ENCODE peak calls at places on chromosomes 1 and 21, in four cellular contexts. U, W, I and O are unnamed samples.

GRCh38 chr1:92441316-92442311 is 45.1 kb downstream of the GFI1 start:
- DNase-seq in U (no peak), I (no peak), W (peak), O (no peak)

GRCh38 chr1:190479537-190479936 is 1.9 kb upstream of the BRINP3 start:
- DNase-seq in W (no peak), I (no peak), U (no peak), O (no peak)

GRCh38 chr1:101137144-101138126 is 99.4 kb upstream of the S1PR1 start:
- DNase-seq in U (no peak), W (no peak), I (no peak), O (no peak)

GRCh38 chr1:68285046-68285445 is 52.7 kb upstream of the WLS start:
- DNase-seq in W (no peak), I (no peak), U (no peak), O (no peak)

GRCh38 chr1:204763773-204764427 is 78.4 kb upstream of the LRRN2 start:
- DNase-seq in U (peak), I (peak), W (peak), O (peak)

GRCh38 chr1:219582310-219582709 is 30.6 kb downstream of the ZC3H11B start:
- DNase-seq in I (no peak), W (no peak), U (no peak), O (no peak)

GRCh38 chr1:158285756-158286241 is 3.9 kb upstream of the CD1C start:
- DNase-seq in U (no peak), W (peak), I (peak), O (peak)

GRCh38 chr1:27887215-27888035 is 15.1 kb downstream of the THEMIS2 start:
- DNase-seq in W (no peak), U (no peak), I (no peak), O (no peak)

GRCh38 chr1:226711976-226712778 is 26.9 kb downstream of the ITPKB start:
- DNase-seq in W (no peak), I (no peak), U (no peak), O (no peak)

GRCh38 chr21:45309541-45310381 is 22.1 kb upstream of the POFUT2 start:
- DNase-seq in W (no peak), U (no peak), I (peak), O (no peak)

GRCh38 chr1:227942021-227942715 is 5.6 kb downstream of the WNT9A start:
- DNase-seq in W (no peak), I (no peak), U (no peak), O (no peak)

GRCh38 chr1:174013864-174014418 is 8.2 kb downstream of the RC3H1 start:
- DNase-seq in W (no peak), I (no peak), U (no peak), O (no peak)

GRCh38 chr1:207034998-207035397 is 2.4 kb upstream of the C1orf116 start:
- DNase-seq in W (no peak), U (no peak), I (no peak), O (no peak)

GRCh38 chr1:5226390-5226704 is 571.9 kb downstream of the AJAP1 start:
- DNase-seq in W (no peak), I (no peak), U (no peak), O (no peak)

GRCh38 chr1:164310166-164310565 is 248.8 kb upstream of the PBX1 start:
- DNase-seq in U (no peak), W (no peak), I (no peak), O (no peak)

GRCh38 chr1:66575739-66576138 is 41.8 kb downstream of the SGIP1 start:
- DNase-seq in U (peak), I (no peak), W (no peak), O (no peak)

GRCh38 chr1:217493290-217493689 is 137.6 kb downstream of the GPATCH2 start:
- DNase-seq in I (no peak), U (no peak), W (no peak), O (no peak)

GRCh38 chr1:59173721-59174120 is 123.2 kb upstream of the FGGY start:
- DNase-seq in U (peak), I (no peak), W (no peak), O (no peak)

GRCh38 chr1:198258491-198258890 is 101.7 kb downstream of the NEK7 start:
- DNase-seq in I (no peak), U (no peak), W (no peak), O (no peak)

GRCh38 chr1:115413621-115414020 is 75.6 kb upstream of the NGF start:
- DNase-seq in W (no peak), I (no peak), U (no peak), O (no peak)

GRCh38 chr1:54153548-54154439 is 994 bp upstream of the CDCP2 start:
- DNase-seq in W (peak), U (peak), I (peak), O (peak)

GRCh38 chr1:225572422-225572821 is 80.5 kb downstream of the ENAH start:
- DNase-seq in U (no peak), I (no peak), W (no peak), O (no peak)

GRCh38 chr21:14985306-14985705 is 79.5 kb downstream of the NRIP1 start:
- DNase-seq in U (no peak), W (no peak), I (no peak), O (no peak)

GRCh38 chr1:116401646-116402176 is 28.7 kb downstream of the ATP1A1 start:
- DNase-seq in I (no peak), U (no peak), W (no peak), O (no peak)

GRCh38 chr1:12472798-12473551 is 145.0 kb downstream of the DHRS3 start:
- DNase-seq in U (no peak), I (no peak), W (no peak), O (no peak)

GRCh38 chr1:46041551-46041950 is 90.9 kb downstream of the PIK3R3 start:
- DNase-seq in U (no peak), I (no peak), W (no peak), O (no peak)

GRCh38 chr1:6353948-6354658 is 39.5 kb downstream of the ACOT7 start:
- DNase-seq in I (peak), W (no peak), U (peak), O (peak)

GRCh38 chr1:182279724-182280506 is 111.7 kb downstream of the GLUL start:
- DNase-seq in I (peak), W (no peak), U (no peak), O (no peak)

GRCh38 chr1:145960468-145961108 is 2.8 kb upstream of the LIX1L start:
- DNase-seq in I (peak), U (peak), W (peak), O (peak)

GRCh38 chr1:52590275-52590674 is 11.9 kb upstream of the GPX7 start:
- DNase-seq in I (no peak), U (no peak), W (no peak), O (no peak)

GRCh38 chr21:37060296-37060695 is 12.6 kb downstream of the PIGP start:
- DNase-seq in U (no peak), I (no peak), W (no peak), O (peak)

GRCh38 chr21:22399717-22400520 is 1401.7 kb downstream of the NCAM2 start:
- DNase-seq in U (no peak), W (no peak), I (no peak), O (no peak)

GRCh38 chr1:41806472-41807155 is 112.1 kb downstream of the HIVEP3 start:
- DNase-seq in W (no peak), I (no peak), U (no peak), O (no peak)

GRCh38 chr1:206890125-206890637 is 7.1 kb upstream of the IL24 start:
- DNase-seq in I (no peak), W (peak), U (no peak), O (no peak)

GRCh38 chr1:85599076-85599491 is 18.5 kb downstream of the CCN1 start:
- DNase-seq in W (no peak), I (no peak), U (no peak), O (no peak)

GRCh38 chr1:179706339-179706941 is 36.7 kb upstream of the FAM163A start:
- DNase-seq in W (peak), I (peak), U (peak), O (peak)

GRCh38 chr1:6523566-6523965 is 30.7 kb downstream of the NOL9 start:
- DNase-seq in I (no peak), W (no peak), U (no peak), O (no peak)

GRCh38 chr1:56922070-56922469 is 43.7 kb downstream of the C8B start:
- DNase-seq in I (no peak), U (no peak), W (no peak), O (no peak)

GRCh38 chr21:42609806-42610205 is 43.6 kb upstream of the PDE9A start:
- DNase-seq in W (no peak), I (no peak), U (no peak), O (no peak)

GRCh38 chr1:31054349-31054748 is 11.2 kb downstream of the PUM1 start:
- DNase-seq in U (no peak), I (no peak), W (no peak), O (no peak)
- H3K27ac ChIP-seq in U (no peak), I (no peak), W (no peak), O (no peak)

GRCh38 chr1:203325004-203325417 is 19.7 kb downstream of the BTG2 start:
- DNase-seq in U (no peak), I (no peak), W (peak), O (no peak)
- H3K27ac ChIP-seq in U (peak), I (peak), W (no peak), O (peak)

GRCh38 chr1:161217831-161218230 is 2.7 kb downstream of the FCER1G start:
- DNase-seq in U (no peak), I (no peak), W (no peak), O (no peak)
- H3K27ac ChIP-seq in U (peak), I (peak), W (no peak), O (peak)

GRCh38 chr1:35192853-35193664 is at the start of gene SFPQ:
- DNase-seq in I (peak), W (peak), U (peak), O (peak)

GRCh38 chr1:35192056-35192852 is 691 bp downstream of the SFPQ start:
- DNase-seq in U (peak), W (peak), I (peak), O (peak)

GRCh38 chr1:35191429-35192055 is 1.4 kb downstream of the SFPQ start:
- DNase-seq in W (no peak), U (no peak), I (no peak), O (no peak)

GRCh38 chr1:35188578-35189392 is 4.2 kb downstream of the SFPQ start:
- DNase-seq in U (no peak), I (no peak), W (no peak), O (no peak)

DNA sequence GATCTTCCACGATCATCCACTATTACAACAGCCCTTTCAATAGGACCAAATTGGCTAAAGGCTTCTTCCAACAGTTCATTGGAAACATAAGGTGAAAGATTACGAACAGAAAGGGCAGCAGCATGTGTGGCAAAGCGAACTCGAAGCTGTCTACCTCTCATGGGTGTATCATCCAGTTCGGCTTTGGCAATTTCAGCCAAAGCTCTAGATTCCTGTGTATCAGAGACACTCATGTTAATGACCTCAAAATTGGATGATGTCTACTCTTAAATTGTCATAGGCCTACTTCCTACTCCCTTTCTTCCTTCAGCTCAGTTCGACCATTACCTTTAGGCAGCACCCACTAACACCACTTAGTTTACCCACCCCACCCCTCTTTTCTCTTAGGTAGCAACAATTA is 2.2 kb downstream of the SFPQ start:
- DNase-seq in W (no peak), U (no peak), I (no peak), O (no peak)
- H3K27ac ChIP-seq in W (no peak), U (peak), I (peak), O (no peak)

GRCh38 chr1:10521537-10522157 is 46.9 kb downstream of the PEX14 start:
- DNase-seq in I (no peak), W (no peak), U (no peak), O (no peak)

GRCh38 chr1:10520952-10521351 is 46.2 kb downstream of the PEX14 start:
- DNase-seq in U (no peak), W (no peak), I (no peak), O (no peak)

GRCh38 chr1:10519016-10519417 is 44.3 kb downstream of the PEX14 start:
- DNase-seq in U (no peak), I (no peak), W (no peak), O (peak)

GRCh38 chr1:10522324-10522860 is 47.6 kb downstream of the PEX14 start:
- DNase-seq in W (no peak), I (no peak), U (no peak), O (no peak)

DNA sequence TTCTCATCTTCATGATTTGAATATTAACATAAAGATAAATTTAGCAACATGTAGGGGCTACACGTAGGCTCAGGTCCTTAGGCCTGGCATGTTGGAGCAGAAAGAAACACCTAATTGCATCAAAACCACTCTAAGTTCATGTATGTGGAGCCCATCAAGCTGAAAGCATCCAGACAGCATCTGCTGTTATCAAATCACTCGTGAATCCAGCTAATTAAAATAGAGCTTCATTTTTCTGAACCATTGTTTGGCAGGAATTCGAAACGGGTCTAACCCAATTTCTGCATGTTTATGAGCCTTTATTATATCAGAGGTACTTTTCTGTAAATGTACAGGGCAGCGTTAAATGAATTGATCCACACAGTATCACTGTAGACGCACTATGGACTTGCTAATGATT is 45.7 kb downstream of the PEX14 start:
- DNase-seq in I (no peak), U (no peak), W (no peak), O (no peak)
- H3K27ac ChIP-seq in I (no peak), U (no peak), W (no peak), O (no peak)

GRCh38 chr1:65423884-65424655 is 3.6 kb downstream of the LEPR start:
- DNase-seq in I (no peak), W (no peak), U (no peak), O (no peak)
- H3K27ac ChIP-seq in I (no peak), W (no peak), U (peak), O (no peak)

GRCh38 chr1:167501513-167502191 is 16.7 kb downstream of the CD247 start:
- DNase-seq in W (peak), I (no peak), U (no peak), O (no peak)
- H3K27ac ChIP-seq in W (no peak), I (no peak), U (no peak), O (no peak)

GRCh38 chr1:203711251-203712007 is 53.6 kb upstream of the LAX1 start:
- DNase-seq in U (no peak), I (no peak), W (no peak), O (no peak)
- H3K27ac ChIP-seq in U (no peak), I (peak), W (no peak), O (no peak)

DNA sequence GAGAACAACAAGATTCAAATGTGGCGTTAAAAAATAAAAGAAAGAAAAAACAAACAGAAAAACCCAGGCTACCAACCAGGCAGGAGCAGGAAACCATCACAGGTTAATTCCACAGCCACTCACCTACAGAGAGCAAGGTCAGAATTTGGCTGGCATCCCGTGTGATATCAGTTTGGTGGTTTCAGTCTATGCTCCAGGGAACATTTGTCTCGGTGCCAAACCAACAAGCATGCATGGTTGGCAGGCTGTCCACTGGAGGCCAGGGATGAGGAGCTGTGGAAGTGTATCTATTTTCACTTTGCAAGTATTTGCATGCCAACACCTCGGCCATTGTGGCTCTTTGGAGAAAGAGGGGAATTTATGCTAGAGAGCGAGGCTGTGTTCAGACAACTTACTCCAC is 53.1 kb upstream of the PROX1 start:
- DNase-seq in U (no peak), I (peak), W (no peak), O (peak)
- H3K27ac ChIP-seq in U (no peak), I (peak), W (no peak), O (no peak)